ENCODE peak calls at places on chromosome 17, in four cellular contexts. One of them, this sample, is unnamed.
A peak's percentile ranks its signal among the peaks of the same experiment; 100 is the strongest.

GRCh38 chr17:66465701-66466100 is 163.3 kb downstream of the PRKCA start:
- DNase-seq in M059J: no peak
- DNase-seq in AG04449: no peak
- DNase-seq in stomach: no peak
- DNase-seq in this sample: no peak

GRCh38 chr17:21186399-21187187 is 27.4 kb downstream of the TMEM11 start:
- DNase-seq in M059J: no peak
- DNase-seq in AG04449: no peak
- DNase-seq in stomach: no peak
- DNase-seq in this sample: no peak

GRCh38 chr17:80743181-80743771 is 198.6 kb downstream of the RPTOR start:
- DNase-seq in stomach: no peak
- DNase-seq in M059J: no peak
- DNase-seq in AG04449: no peak
- DNase-seq in this sample: no peak

GRCh38 chr17:17718251-17718650 is 37.0 kb downstream of the RAI1 start:
- DNase-seq in stomach: no peak
- DNase-seq in AG04449: no peak
- DNase-seq in M059J: no peak
- DNase-seq in this sample: no peak

GRCh38 chr17:83064732-83065659 is 14.4 kb upstream of the METRNL start:
- DNase-seq in M059J: peak; percentile 37
- DNase-seq in stomach: peak; percentile 91
- DNase-seq in AG04449: no peak
- DNase-seq in this sample: peak; percentile 76

GRCh38 chr17:58637011-58637570 is 54.8 kb downstream of the TEX14 start:
- DNase-seq in M059J: no peak
- DNase-seq in AG04449: no peak
- DNase-seq in stomach: no peak
- DNase-seq in this sample: no peak

GRCh38 chr17:47244697-47245096 is 8.9 kb upstream of the ITGB3 start:
- DNase-seq in M059J: no peak
- DNase-seq in AG04449: no peak
- DNase-seq in stomach: no peak
- DNase-seq in this sample: no peak

GRCh38 chr17:70080541-70081347 is 5.7 kb downstream of the KCNJ16 start:
- DNase-seq in M059J: peak; percentile 51
- DNase-seq in stomach: no peak
- DNase-seq in AG04449: no peak
- DNase-seq in this sample: no peak

GRCh38 chr17:63035695-63036094 is 69.7 kb downstream of the TANC2 start:
- DNase-seq in AG04449: no peak
- DNase-seq in M059J: peak; percentile 75
- DNase-seq in stomach: no peak
- DNase-seq in this sample: no peak

GRCh38 chr17:37067555-37068111 is 118.9 kb downstream of the AATF start:
- DNase-seq in stomach: peak; percentile 93
- DNase-seq in AG04449: peak; percentile 23
- DNase-seq in M059J: peak; percentile 89
- DNase-seq in this sample: peak; percentile 71

GRCh38 chr17:1882836-1883235 is 53.0 kb downstream of the RPA1 start:
- DNase-seq in stomach: no peak
- DNase-seq in M059J: peak; percentile 28
- DNase-seq in AG04449: no peak
- DNase-seq in this sample: no peak

GRCh38 chr17:35578929-35579448 is 618 bp upstream of the PEX12 start:
- DNase-seq in M059J: no peak
- DNase-seq in AG04449: no peak
- DNase-seq in stomach: no peak
- DNase-seq in this sample: no peak

GRCh38 chr17:9003355-9004131 is 17.8 kb upstream of the NTN1 start:
- DNase-seq in AG04449: no peak
- DNase-seq in stomach: no peak
- DNase-seq in M059J: no peak
- DNase-seq in this sample: no peak

GRCh38 chr17:46742539-46743270 is 75.8 kb downstream of the WNT3 start:
- DNase-seq in M059J: peak; percentile 97
- DNase-seq in AG04449: no peak
- DNase-seq in stomach: no peak
- DNase-seq in this sample: no peak

GRCh38 chr17:27466748-27467375 is 10.6 kb downstream of the KSR1 start:
- DNase-seq in M059J: no peak
- DNase-seq in AG04449: no peak
- DNase-seq in stomach: no peak
- DNase-seq in this sample: no peak

GRCh38 chr17:48779421-48779820 is 37.6 kb downstream of the TTLL6 start:
- DNase-seq in AG04449: no peak
- DNase-seq in stomach: no peak
- DNase-seq in M059J: no peak
- DNase-seq in this sample: no peak

This sample was measured in transverse colon.